ENCODE peak calls at places on chromosomes 2 and 18, in five cellular contexts. M is HepG2, Q is K562, V is GM12878, T is H1. K is an unnamed sample. For H3K9me3, the result is how much of the 10 kb centered on the place peaks cover.

GRCh38 chr2:33583194-33583938 is 15.7 kb downstream of the FAM98A start:
- DNase-seq in Q (peak), M (peak), T (no peak), V (peak), K (peak)

GRCh38 chr2:113212245-113213060 is 38.7 kb downstream of the PSD4 start:
- DNase-seq in T (no peak), M (peak), V (no peak), Q (no peak), K (peak)

GRCh38 chr2:227796044-227796780 is 17.4 kb upstream of the CCL20 start:
- DNase-seq in Q (no peak), V (no peak), T (no peak), M (peak), K (peak)

GRCh38 chr2:188979730-188980123 is 5.6 kb downstream of the COL3A1 start:
- DNase-seq in V (no peak), Q (no peak), M (no peak), T (no peak), K (no peak)

GRCh38 chr2:154194917-154195643 is 323.4 kb downstream of the GALNT13 start:
- DNase-seq in T (no peak), M (no peak), V (no peak), Q (no peak), K (peak)

GRCh38 chr2:207437857-207438166 is 92.0 kb upstream of the CREB1 start:
- DNase-seq in V (no peak), Q (no peak), M (no peak), T (no peak), K (no peak)

GRCh38 chr2:6866239-6866745 is 585 bp upstream of the CMPK2 start:
- DNase-seq in M (peak), Q (peak), V (peak), T (no peak), K (peak)

GRCh38 chr18:49757513-49758262 is 55.6 kb downstream of the ACAA2 start:
- DNase-seq in V (no peak), M (no peak), Q (peak), T (no peak), K (peak)

GRCh38 chr2:184597571-184597980 is 753 bp upstream of the ZNF804A start:
- DNase-seq in T (peak), Q (no peak), V (no peak), M (no peak), K (no peak)

GRCh38 chr2:226932443-226932842 is 96.6 kb downstream of the RHBDD1 start:
- DNase-seq in T (no peak), M (no peak), V (no peak), Q (no peak), K (no peak)

GRCh38 chr2:169027240-169027639 is 3.9 kb downstream of the ABCB11 start:
- DNase-seq in T (no peak), V (no peak), Q (no peak), M (no peak), K (no peak)

GRCh38 chr18:36829362-36830140 is 624 bp downstream of the KIAA1328 start:
- DNase-seq in V (no peak), Q (peak), T (no peak), M (peak), K (no peak)

GRCh38 chr2:11022064-11022463 is 110.3 kb downstream of the KCNF1 start:
- DNase-seq in M (no peak), Q (no peak), T (no peak), V (no peak), K (no peak)

GRCh38 chr18:9724797-9725196 is 16.7 kb downstream of the RAB31 start:
- DNase-seq in T (no peak), M (no peak), V (no peak), Q (no peak), K (no peak)

DNA sequence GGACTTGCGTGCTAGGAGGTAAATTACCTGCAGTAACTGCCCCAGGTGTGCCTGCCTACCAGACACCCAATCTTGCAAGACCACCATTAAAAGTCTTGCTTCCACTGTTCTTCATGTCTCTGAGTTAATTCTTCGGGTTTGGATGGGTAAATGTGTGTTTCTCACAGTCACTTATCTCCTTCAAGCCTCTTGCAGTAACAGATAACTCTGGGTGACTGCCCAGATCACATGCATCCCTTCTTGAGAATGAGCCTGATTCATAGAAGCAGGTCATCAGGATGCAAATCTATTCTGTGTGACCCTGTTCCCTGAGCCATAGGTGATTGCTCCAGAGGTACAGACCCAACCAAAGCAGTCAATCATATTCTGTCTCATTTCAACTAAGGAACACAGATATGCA is 194.6 kb downstream of the METTL4 start:
- DNase-seq in V (no peak), M (no peak), T (no peak), Q (no peak), K (no peak)
- TF ChIP-seq USF2 in V (no peak), M (no peak), T (no peak), Q (no peak), K (no peak)

GRCh38 chr2:88684519-88684918 is 7.0 kb upstream of the RPIA start:
- DNase-seq in Q (no peak), V (no peak), M (no peak), T (no peak), K (no peak)
- H3K9me3 ChIP-seq in Q (under half), V (under half), M (under half), T (under half), K (under half)

GRCh38 chr2:111052621-111053020 is 68.1 kb upstream of the BCL2L11 start:
- DNase-seq in V (no peak), Q (no peak), T (no peak), M (no peak), K (no peak)
- TF ChIP-seq HDAC2 in V (no peak), Q (no peak), T (no peak), M (no peak), K (no peak)

DNA sequence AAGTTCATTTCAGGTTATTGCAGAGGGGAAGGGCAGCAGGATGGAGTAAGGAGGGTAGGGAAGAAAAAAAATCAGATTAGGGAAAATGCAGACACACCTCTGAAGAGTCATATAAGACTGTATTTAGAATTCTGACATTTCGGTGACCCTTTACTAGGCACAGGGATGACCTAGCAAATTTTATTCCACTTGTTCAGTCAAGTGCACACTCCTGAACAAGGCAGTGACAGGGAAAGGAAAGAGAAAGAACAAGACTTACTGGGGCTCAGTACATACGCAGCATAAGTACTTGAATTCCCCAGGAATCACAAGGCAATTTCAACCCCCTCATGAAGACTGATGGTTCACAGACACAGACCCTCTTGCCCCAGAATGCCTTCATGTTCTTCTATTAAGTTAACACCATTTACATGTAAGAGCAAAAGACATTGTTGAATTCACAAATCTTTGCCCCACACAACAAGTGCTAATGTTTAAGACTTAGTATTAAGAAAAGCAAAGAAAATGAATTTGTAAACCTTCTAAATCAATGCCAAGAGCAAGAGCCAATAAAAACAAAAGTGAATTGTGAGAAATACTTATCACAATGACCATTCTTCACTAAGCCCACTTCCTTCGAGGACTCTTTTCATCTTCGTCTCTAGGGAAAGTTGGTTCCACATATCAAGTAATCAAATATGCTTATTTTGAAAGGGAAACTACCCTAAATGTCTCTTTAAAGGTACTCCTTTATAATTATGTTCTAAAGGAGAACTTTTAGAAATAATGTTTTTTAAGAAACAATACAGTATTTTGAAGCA is 47.0 kb downstream of the COBLL1 start:
- DNase-seq in M (no peak), V (no peak), T (no peak), Q (no peak), K (no peak)
- TF ChIP-seq USF2 in M (no peak), V (no peak), T (no peak), Q (no peak), K (no peak)

GRCh38 chr2:239721531-239721930 is 303.6 kb downstream of the NDUFA10 start:
- DNase-seq in V (no peak), M (no peak), T (no peak), Q (no peak), K (no peak)

GRCh38 chr2:239724194-239724849 is 300.8 kb downstream of the NDUFA10 start:
- DNase-seq in V (no peak), M (no peak), T (no peak), Q (no peak), K (no peak)

GRCh38 chr2:239721991-239722759 is 303.0 kb downstream of the NDUFA10 start:
- DNase-seq in T (no peak), M (no peak), V (no peak), Q (no peak), K (no peak)

GRCh38 chr2:239723486-239724193 is 301.5 kb downstream of the NDUFA10 start:
- DNase-seq in M (no peak), Q (no peak), T (no peak), V (no peak), K (no peak)

DNA sequence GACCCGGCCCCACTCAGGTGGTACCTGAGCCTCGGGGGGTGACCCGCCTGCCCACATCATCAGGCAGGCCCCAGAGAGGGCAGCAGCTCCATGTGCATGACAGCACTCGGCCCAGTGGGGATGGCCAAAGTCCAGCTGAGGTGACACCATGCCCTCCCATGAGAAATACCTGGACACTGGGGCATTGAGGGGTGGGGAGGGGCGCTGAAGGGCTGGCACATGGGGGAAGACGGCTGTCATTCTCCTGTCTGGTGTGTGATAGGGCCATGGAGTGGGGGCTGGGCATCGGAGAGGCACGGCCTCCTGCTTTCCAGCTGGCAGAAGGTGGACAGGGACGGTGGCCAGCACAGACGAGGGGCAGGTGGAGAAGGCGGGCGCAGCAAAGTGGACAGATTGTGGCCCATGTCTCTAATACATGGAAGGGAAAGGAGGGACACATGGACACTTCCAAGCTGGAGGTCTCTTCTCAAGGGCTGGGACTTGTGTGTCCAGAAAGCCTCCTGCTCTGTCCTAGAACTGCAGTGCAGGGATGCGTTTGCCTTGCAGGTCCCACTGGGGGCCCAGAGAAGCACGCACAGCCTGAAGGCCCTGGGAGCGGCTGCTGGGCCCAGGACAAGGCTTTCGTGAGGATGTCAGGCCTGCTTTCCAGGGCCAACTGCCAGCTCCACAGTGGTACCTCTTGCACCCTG is 302.2 kb downstream of the NDUFA10 start:
- DNase-seq in M (no peak), V (no peak), T (no peak), Q (no peak), K (no peak)
- H3K9me3 ChIP-seq in M (under half), V (under half), T (under half), Q (under half), K (under half)

DNA sequence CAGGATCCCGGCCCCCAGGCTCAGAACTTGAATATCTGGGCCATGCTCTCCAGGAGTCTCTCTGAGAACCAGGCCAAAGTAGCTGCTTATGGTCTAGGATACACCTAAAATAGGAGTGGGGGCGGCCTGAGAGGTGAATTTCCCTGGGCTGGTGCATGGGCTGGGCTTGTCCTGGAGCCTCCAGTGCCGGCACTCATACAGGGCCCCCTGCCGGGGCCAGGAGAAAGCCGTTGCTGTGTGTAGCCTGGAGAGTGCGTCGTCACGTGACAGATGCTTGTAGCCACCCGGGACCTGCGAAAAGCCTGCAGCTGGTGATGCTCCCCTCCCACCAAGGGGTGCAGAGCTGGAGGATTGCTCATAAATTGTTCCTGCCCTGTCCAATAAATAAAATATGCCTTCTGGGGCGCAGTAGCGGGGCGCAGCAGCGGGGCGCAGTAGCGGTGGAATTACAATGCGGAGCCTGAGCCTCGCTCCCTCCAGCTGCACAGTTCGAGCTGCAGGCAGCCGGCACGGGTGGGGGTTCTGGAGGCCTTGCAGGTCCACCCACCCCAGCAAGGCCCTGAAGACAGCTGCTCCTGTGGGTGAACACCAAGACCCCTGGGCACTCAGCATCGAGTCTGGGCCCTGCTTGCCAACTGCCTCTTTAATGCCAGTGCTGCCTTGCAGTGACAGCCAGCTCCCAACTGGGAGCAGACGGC is 289.9 kb downstream of the NDUFA10 start:
- DNase-seq in T (no peak), M (peak), Q (peak), V (no peak), K (no peak)
- TF ChIP-seq HDAC2 in T (no peak), M (no peak), Q (no peak), V (no peak), K (no peak)

DNA sequence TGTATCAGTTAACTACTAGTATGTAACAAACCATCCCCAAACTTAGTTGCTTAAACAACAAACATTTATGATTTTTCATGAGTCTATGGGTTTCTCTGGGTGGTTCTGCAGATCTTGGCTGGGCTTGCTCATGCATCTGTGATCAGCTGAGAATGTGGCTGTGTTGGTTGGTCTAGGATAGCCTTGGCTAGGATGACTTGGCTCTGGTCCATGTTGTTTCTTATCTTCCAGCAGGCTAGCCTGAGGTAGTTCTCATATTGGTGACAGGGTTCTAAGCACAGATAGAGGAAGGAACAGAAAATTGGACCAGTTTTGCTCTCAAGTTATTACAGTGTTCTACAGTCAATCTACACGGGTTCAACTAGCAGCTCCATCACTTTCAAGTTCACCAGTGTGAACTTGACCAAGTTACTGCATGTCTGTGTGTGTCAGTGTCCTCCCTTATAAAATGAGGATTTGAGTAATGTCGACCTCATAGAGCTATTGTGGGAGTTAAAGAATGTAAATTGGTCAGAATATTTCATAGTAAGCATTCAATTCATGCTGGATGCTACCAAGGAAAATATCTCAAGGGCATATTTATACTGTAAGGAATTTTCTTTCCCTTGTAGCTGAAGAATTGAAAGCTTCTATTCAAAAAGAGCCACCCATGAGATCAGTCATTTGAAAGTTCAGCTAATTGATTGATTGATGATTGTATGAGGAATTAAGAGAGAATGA is 65.3 kb downstream of the MYO3B start:
- DNase-seq in T (no peak), Q (peak), M (no peak), V (no peak), K (no peak)
- TF ChIP-seq USF2 in T (no peak), Q (no peak), M (no peak), V (no peak), K (no peak)

DNA sequence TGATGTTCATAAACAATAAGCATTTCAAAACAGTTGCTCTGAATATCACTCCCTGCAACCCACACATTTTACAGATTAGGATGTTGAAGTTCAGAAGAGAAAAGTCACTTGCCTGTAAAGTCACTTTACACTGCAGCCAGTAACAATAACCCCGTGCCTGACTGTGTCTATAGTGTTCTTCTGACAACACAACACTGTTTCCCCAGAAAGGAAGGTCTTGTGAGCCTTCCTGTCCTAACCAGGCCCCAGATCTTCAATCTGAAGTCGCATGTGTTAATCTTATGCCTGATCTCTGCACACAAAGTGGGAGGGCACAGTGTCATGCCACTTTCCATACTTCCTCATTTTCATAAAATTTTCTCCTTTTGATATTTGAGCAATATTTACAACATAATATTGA is 120.2 kb downstream of the FEZ2 start:
- DNase-seq in M (no peak), T (no peak), V (no peak), Q (no peak), K (no peak)
- H3K9me3 ChIP-seq in M (under half), T (under half), V (under half), Q (under half), K (half or more)

GRCh38 chr2:16860627-16861026 is 195.0 kb upstream of the CYRIA start:
- DNase-seq in V (no peak), Q (no peak), T (no peak), M (no peak), K (no peak)

GRCh38 chr2:16862474-16862873 is 196.8 kb upstream of the CYRIA start:
- DNase-seq in M (no peak), Q (no peak), V (no peak), T (no peak), K (no peak)

GRCh38 chr2:16861154-16861929 is 195.7 kb upstream of the CYRIA start:
- DNase-seq in V (no peak), T (no peak), M (no peak), Q (no peak), K (peak)
- TF ChIP-seq HDAC2 in V (no peak), T (no peak), M (no peak), Q (no peak), K (no peak)

K was measured in A549.